ENCODE peak calls at places on chromosomes 7 and 10, in six cellular contexts. L is foreskin fibroblast; V is HTR-8/SVneo; R is AG20443; P is activated naive CD4-positive, alpha-beta T cell; J is fibroblast of pulmonary artery. Q is an unnamed sample.

GRCh38 chr7:82053453-82054032 is 283.7 kb upstream of the HGF start:
- DNase-seq in L (no peak), V (no peak), R (no peak), P (no peak), J (no peak), Q (no peak)

GRCh38 chr7:39741942-39742623 is 118.7 kb downstream of the RALA start:
- DNase-seq in L (no peak), V (no peak), R (peak; percentile 65), P (peak; percentile 10), J (peak; percentile 31), Q (no peak)

GRCh38 chr10:102752266-102752930 is 8.7 kb downstream of the WBP1L start:
- DNase-seq in L (peak; percentile 85), V (no peak), R (peak; percentile 85), P (no peak), J (peak; percentile 78), Q (no peak)

GRCh38 chr10:78756604-78757442 is 311.9 kb upstream of the ZMIZ1 start:
- DNase-seq in L (peak; percentile 96), V (peak; percentile 95), R (peak; percentile 98), P (no peak), J (peak; percentile 99), Q (no peak)

GRCh38 chr10:21364196-21365114 is 161.0 kb downstream of the SKIDA1 start:
- DNase-seq in L (peak; percentile 78), V (peak; percentile 68), R (peak; percentile 76), P (no peak), J (peak; percentile 86), Q (peak; percentile 55)

GRCh38 chr10:34396669-34397068 is 418.4 kb downstream of the PARD3 start:
- DNase-seq in L (no peak), V (no peak), R (no peak), P (no peak), J (no peak), Q (no peak)

GRCh38 chr10:110353244-110354119 is 48.8 kb upstream of the SMNDC1 start:
- DNase-seq in L (peak; percentile 98), V (peak; percentile 33), R (peak; percentile 87), P (no peak), J (peak; percentile 83), Q (peak; percentile 75)

GRCh38 chr10:97721871-97722780 is 8.6 kb downstream of the MARVELD1 start:
- DNase-seq in L (no peak), V (no peak), R (no peak), P (no peak), J (no peak), Q (no peak)

GRCh38 chr10:61463035-61463909 is 10.1 kb upstream of the TMEM26 start:
- DNase-seq in L (peak; percentile 50), V (no peak), R (peak; percentile 36), P (no peak), J (peak; percentile 84), Q (no peak)

GRCh38 chr7:99314504-99314903 is 11.2 kb upstream of the ARPC1A start:
- DNase-seq in L (no peak), V (no peak), R (no peak), P (no peak), J (no peak), Q (no peak)

GRCh38 chr7:66211429-66211828 is 6.3 kb downstream of the TPST1 start:
- DNase-seq in L (peak; percentile 61), V (no peak), R (peak; percentile 14), P (no peak), J (peak; percentile 54), Q (no peak)

GRCh38 chr10:65548046-65548445 is 1377.8 kb upstream of the LRRTM3 start:
- DNase-seq in L (no peak), V (no peak), R (no peak), P (no peak), J (no peak), Q (no peak)

GRCh38 chr10:44261710-44262455 is 123.0 kb downstream of the CXCL12 start:
- DNase-seq in L (peak; percentile 40), V (peak; percentile 31), R (peak; percentile 53), P (no peak), J (peak; percentile 64), Q (no peak)

GRCh38 chr10:43078986-43079273 is 2.1 kb downstream of the RET start:
- DNase-seq in L (no peak), V (peak; percentile 49), R (peak; percentile 49), P (no peak), J (peak; percentile 14), Q (no peak)

GRCh38 chr7:158394936-158395335 is 192.7 kb downstream of the PTPRN2 start:
- DNase-seq in L (no peak), V (peak; percentile 45), R (no peak), P (no peak), J (no peak), Q (no peak)

GRCh38 chr10:34163075-34163905 is 651.8 kb downstream of the PARD3 start:
- DNase-seq in L (no peak), V (no peak), R (peak; percentile 34), P (no peak), J (peak; percentile 10), Q (no peak)

GRCh38 chr7:87797798-87798403 is 78.3 kb downstream of the SLC25A40 start:
- DNase-seq in L (peak; percentile 14), V (peak; percentile 17), R (peak; percentile 41), P (no peak), J (peak; percentile 75), Q (peak; percentile 3)

GRCh38 chr7:105621617-105622016 is 40.3 kb upstream of the EFCAB10 start:
- DNase-seq in L (peak; percentile 35), V (no peak), R (peak; percentile 88), P (no peak), J (peak; percentile 54), Q (no peak)

GRCh38 chr7:94216944-94217461 is 177.7 kb upstream of the COL1A2 start:
- DNase-seq in L (no peak), V (no peak), R (no peak), P (no peak), J (peak; percentile 98), Q (no peak)

GRCh38 chr7:124033807-124034753 is 1.2 kb upstream of the TMEM229A start:
- DNase-seq in L (no peak), V (no peak), R (no peak), P (no peak), J (no peak), Q (no peak)

GRCh38 chr7:142793156-142793555 is 22.4 kb downstream of the PRSS2 start:
- DNase-seq in L (no peak), V (no peak), R (no peak), P (no peak), J (no peak), Q (no peak)

GRCh38 chr10:71766717-71767419 is 6.5 kb downstream of the VSIR start:
- DNase-seq in L (peak; percentile 96), V (peak; percentile 88), R (peak; percentile 91), P (no peak), J (peak; percentile 93), Q (peak; percentile 83)

GRCh38 chr7:80790877-80791276 is 128.0 kb downstream of the SEMA3C start:
- DNase-seq in L (no peak), V (no peak), R (no peak), P (no peak), J (no peak), Q (no peak)

GRCh38 chr10:93208717-93209464 is 135.2 kb downstream of the CYP26A1 start:
- DNase-seq in L (no peak), V (peak; percentile 29), R (no peak), P (no peak), J (peak; percentile 4), Q (no peak)

GRCh38 chr7:106155027-106155426 is 42.9 kb upstream of the SYPL1 start:
- DNase-seq in L (no peak), V (no peak), R (no peak), P (no peak), J (no peak), Q (no peak)

GRCh38 chr7:97133166-97133565 is 15.7 kb downstream of the SDHAF3 start:
- DNase-seq in L (no peak), V (no peak), R (no peak), P (no peak), J (no peak), Q (no peak)

GRCh38 chr7:141665208-141666035 is 36.5 kb downstream of the DENND11 start:
- DNase-seq in L (no peak), V (no peak), R (no peak), P (no peak), J (no peak), Q (no peak)

Q was measured in HS-27A.